ENCODE peak calls at places on chromosomes 11 and 22, in seven cellular contexts. One of them, this sample, is unnamed.

GRCh38 chr22:19275919-19276600 is 15.5 kb downstream of the CLTCL1 start:
- DNase-seq in transverse colon: no peak
- DNase-seq in GM12865: no peak
- DNase-seq in Calu3: no peak
- DNase-seq in mucosa of descending colon: no peak
- DNase-seq in GM10248: no peak
- DNase-seq in endodermal cell: no peak
- DNase-seq in this sample: no peak

GRCh38 chr22:44088976-44089570 is 65.0 kb downstream of the PARVB start:
- DNase-seq in transverse colon: peak
- DNase-seq in GM12865: no peak
- DNase-seq in Calu3: no peak
- DNase-seq in mucosa of descending colon: no peak
- DNase-seq in GM10248: no peak
- DNase-seq in endodermal cell: no peak
- DNase-seq in this sample: peak

GRCh38 chr11:120108785-120109168 is 29.1 kb downstream of the TRIM29 start:
- DNase-seq in transverse colon: no peak
- DNase-seq in GM12865: no peak
- DNase-seq in Calu3: no peak
- DNase-seq in mucosa of descending colon: no peak
- DNase-seq in GM10248: no peak
- DNase-seq in endodermal cell: no peak
- DNase-seq in this sample: no peak

GRCh38 chr11:86688398-86689179 is 16.2 kb upstream of the ME3 start:
- DNase-seq in transverse colon: no peak
- DNase-seq in GM12865: peak
- DNase-seq in Calu3: no peak
- DNase-seq in mucosa of descending colon: no peak
- DNase-seq in GM10248: peak
- DNase-seq in endodermal cell: no peak
- DNase-seq in this sample: peak

GRCh38 chr11:72743321-72744221 is 8.6 kb downstream of the ARAP1 start:
- DNase-seq in transverse colon: no peak
- DNase-seq in GM12865: peak
- DNase-seq in Calu3: no peak
- DNase-seq in mucosa of descending colon: no peak
- DNase-seq in GM10248: peak
- DNase-seq in endodermal cell: no peak
- DNase-seq in this sample: no peak

GRCh38 chr11:44992181-44992582 is 41.5 kb upstream of the TP53I11 start:
- DNase-seq in transverse colon: no peak
- DNase-seq in GM12865: no peak
- DNase-seq in Calu3: no peak
- DNase-seq in mucosa of descending colon: no peak
- DNase-seq in GM10248: no peak
- DNase-seq in endodermal cell: peak
- DNase-seq in this sample: peak

GRCh38 chr22:30277547-30278344 is 11.1 kb upstream of the OSM start:
- DNase-seq in transverse colon: no peak
- DNase-seq in GM12865: no peak
- DNase-seq in Calu3: no peak
- DNase-seq in mucosa of descending colon: peak
- DNase-seq in GM10248: no peak
- DNase-seq in endodermal cell: no peak
- DNase-seq in this sample: peak

GRCh38 chr11:78791254-78791653 is 216.6 kb upstream of the NARS2 start:
- DNase-seq in transverse colon: no peak
- DNase-seq in GM12865: no peak
- DNase-seq in Calu3: no peak
- DNase-seq in mucosa of descending colon: no peak
- DNase-seq in GM10248: no peak
- DNase-seq in endodermal cell: no peak
- DNase-seq in this sample: no peak

GRCh38 chr11:40183073-40184064 is 1276.1 kb downstream of the LRRC4C start:
- DNase-seq in transverse colon: no peak
- DNase-seq in GM12865: peak
- DNase-seq in Calu3: no peak
- DNase-seq in mucosa of descending colon: no peak
- DNase-seq in GM10248: peak
- DNase-seq in endodermal cell: no peak
- DNase-seq in this sample: no peak

GRCh38 chr11:78684377-78684776 is 109.7 kb upstream of the NARS2 start:
- DNase-seq in transverse colon: no peak
- DNase-seq in GM12865: no peak
- DNase-seq in Calu3: no peak
- DNase-seq in mucosa of descending colon: no peak
- DNase-seq in GM10248: no peak
- DNase-seq in endodermal cell: peak
- DNase-seq in this sample: peak

GRCh38 chr11:8790964-8791363 is 108.4 kb downstream of the RPL27A start:
- DNase-seq in transverse colon: no peak
- DNase-seq in GM12865: no peak
- DNase-seq in Calu3: no peak
- DNase-seq in mucosa of descending colon: no peak
- DNase-seq in GM10248: no peak
- DNase-seq in endodermal cell: no peak
- DNase-seq in this sample: no peak

GRCh38 chr22:38572065-38572464 is 2.1 kb upstream of the DMC1 start:
- DNase-seq in transverse colon: peak
- DNase-seq in GM12865: peak
- DNase-seq in Calu3: peak
- DNase-seq in mucosa of descending colon: peak
- DNase-seq in GM10248: peak
- DNase-seq in endodermal cell: peak
- DNase-seq in this sample: peak

GRCh38 chr22:26702906-26703830 is 45.8 kb downstream of the MIAT start:
- DNase-seq in transverse colon: no peak
- DNase-seq in GM12865: no peak
- DNase-seq in Calu3: no peak
- DNase-seq in mucosa of descending colon: no peak
- DNase-seq in GM10248: no peak
- DNase-seq in endodermal cell: no peak
- DNase-seq in this sample: peak

GRCh38 chr11:123576501-123576900 is 77.9 kb downstream of the SCN3B start:
- DNase-seq in transverse colon: no peak
- DNase-seq in GM12865: no peak
- DNase-seq in Calu3: no peak
- DNase-seq in mucosa of descending colon: no peak
- DNase-seq in GM10248: no peak
- DNase-seq in endodermal cell: no peak
- DNase-seq in this sample: no peak

GRCh38 chr11:118892515-118892914 is 8.8 kb downstream of the CXCR5 start:
- DNase-seq in transverse colon: peak
- DNase-seq in GM12865: peak
- DNase-seq in Calu3: no peak
- DNase-seq in mucosa of descending colon: peak
- DNase-seq in GM10248: no peak
- DNase-seq in endodermal cell: no peak
- DNase-seq in this sample: no peak

GRCh38 chr11:59144579-59145345 is 2.1 kb downstream of the FAM111A start:
- DNase-seq in transverse colon: peak
- DNase-seq in GM12865: peak
- DNase-seq in Calu3: peak
- DNase-seq in mucosa of descending colon: peak
- DNase-seq in GM10248: peak
- DNase-seq in endodermal cell: peak
- DNase-seq in this sample: peak

GRCh38 chr11:110301032-110301431 is 4.6 kb upstream of the RDX start:
- DNase-seq in transverse colon: no peak
- DNase-seq in GM12865: no peak
- DNase-seq in Calu3: no peak
- DNase-seq in mucosa of descending colon: no peak
- DNase-seq in GM10248: no peak
- DNase-seq in endodermal cell: no peak
- DNase-seq in this sample: no peak

GRCh38 chr11:69662021-69662698 is 13.0 kb downstream of the LTO1 start:
- DNase-seq in transverse colon: no peak
- DNase-seq in GM12865: no peak
- DNase-seq in Calu3: no peak
- DNase-seq in mucosa of descending colon: no peak
- DNase-seq in GM10248: no peak
- DNase-seq in endodermal cell: peak
- DNase-seq in this sample: peak

GRCh38 chr11:33545941-33546340 is 154.7 kb downstream of the C11orf91 start:
- DNase-seq in transverse colon: no peak
- DNase-seq in GM12865: no peak
- DNase-seq in Calu3: no peak
- DNase-seq in mucosa of descending colon: no peak
- DNase-seq in GM10248: no peak
- DNase-seq in endodermal cell: no peak
- DNase-seq in this sample: no peak

GRCh38 chr11:109423114-109423859 is 1.3 kb downstream of the C11orf87 start:
- DNase-seq in transverse colon: no peak
- DNase-seq in GM12865: no peak
- DNase-seq in Calu3: no peak
- DNase-seq in mucosa of descending colon: no peak
- DNase-seq in GM10248: peak
- DNase-seq in endodermal cell: peak
- DNase-seq in this sample: no peak

GRCh38 chr22:50585781-50586180 is 3.1 kb upstream of the CHKB start:
- DNase-seq in transverse colon: no peak
- DNase-seq in GM12865: no peak
- DNase-seq in Calu3: no peak
- DNase-seq in mucosa of descending colon: no peak
- DNase-seq in GM10248: no peak
- DNase-seq in endodermal cell: no peak
- DNase-seq in this sample: no peak

GRCh38 chr11:65636810-65637557 is 917 bp upstream of the SIPA1 start:
- DNase-seq in transverse colon: no peak
- DNase-seq in GM12865: no peak
- DNase-seq in Calu3: no peak
- DNase-seq in mucosa of descending colon: no peak
- DNase-seq in GM10248: no peak
- DNase-seq in endodermal cell: no peak
- DNase-seq in this sample: no peak

GRCh38 chr11:65639623-65640482 is 2.0 kb downstream of the SIPA1 start:
- DNase-seq in transverse colon: peak
- DNase-seq in GM12865: peak
- DNase-seq in Calu3: no peak
- DNase-seq in mucosa of descending colon: peak
- DNase-seq in GM10248: peak
- DNase-seq in endodermal cell: no peak
- DNase-seq in this sample: no peak

GRCh38 chr11:65634905-65635731 is 2.8 kb upstream of the SIPA1 start:
- DNase-seq in transverse colon: no peak
- DNase-seq in GM12865: no peak
- DNase-seq in Calu3: no peak
- DNase-seq in mucosa of descending colon: no peak
- DNase-seq in GM10248: no peak
- DNase-seq in endodermal cell: no peak
- DNase-seq in this sample: no peak

GRCh38 chr11:65636108-65636809 is 1.6 kb upstream of the SIPA1 start:
- DNase-seq in transverse colon: no peak
- DNase-seq in GM12865: no peak
- DNase-seq in Calu3: no peak
- DNase-seq in mucosa of descending colon: no peak
- DNase-seq in GM10248: no peak
- DNase-seq in endodermal cell: no peak
- DNase-seq in this sample: no peak

GRCh38 chr11:65637794-65638317 is at the start of gene SIPA1:
- DNase-seq in transverse colon: peak
- DNase-seq in GM12865: peak
- DNase-seq in Calu3: peak
- DNase-seq in mucosa of descending colon: peak
- DNase-seq in GM10248: peak
- DNase-seq in endodermal cell: peak
- DNase-seq in this sample: peak
- TF ChIP-seq CTCF in transverse colon: no peak
- TF ChIP-seq CTCF in GM12865: peak
- TF ChIP-seq CTCF in Calu3: peak
- TF ChIP-seq CTCF in mucosa of descending colon: no peak
- TF ChIP-seq CTCF in GM10248: peak
- TF ChIP-seq CTCF in endodermal cell: peak
- TF ChIP-seq CTCF in this sample: peak

GRCh38 chr22:22396741-22397291 is 111.7 kb downstream of the ZNF280B start:
- DNase-seq in transverse colon: no peak
- DNase-seq in GM12865: no peak
- DNase-seq in Calu3: no peak
- DNase-seq in mucosa of descending colon: no peak
- DNase-seq in GM10248: no peak
- DNase-seq in endodermal cell: peak
- DNase-seq in this sample: no peak

GRCh38 chr22:22397875-22398524 is 110.5 kb downstream of the ZNF280B start:
- DNase-seq in transverse colon: no peak
- DNase-seq in GM12865: no peak
- DNase-seq in Calu3: no peak
- DNase-seq in mucosa of descending colon: no peak
- DNase-seq in GM10248: peak
- DNase-seq in endodermal cell: peak
- DNase-seq in this sample: no peak

GRCh38 chr22:22395230-22395629 is 113.3 kb downstream of the ZNF280B start:
- DNase-seq in transverse colon: no peak
- DNase-seq in GM12865: no peak
- DNase-seq in Calu3: no peak
- DNase-seq in mucosa of descending colon: no peak
- DNase-seq in GM10248: peak
- DNase-seq in endodermal cell: peak
- DNase-seq in this sample: no peak

GRCh38 chr22:22398530-22399327 is 109.8 kb downstream of the ZNF280B start:
- DNase-seq in transverse colon: no peak
- DNase-seq in GM12865: no peak
- DNase-seq in Calu3: no peak
- DNase-seq in mucosa of descending colon: no peak
- DNase-seq in GM10248: no peak
- DNase-seq in endodermal cell: peak
- DNase-seq in this sample: no peak

GRCh38 chr22:22397292-22397870 is 111.2 kb downstream of the ZNF280B start:
- DNase-seq in transverse colon: no peak
- DNase-seq in GM12865: no peak
- DNase-seq in Calu3: peak
- DNase-seq in mucosa of descending colon: no peak
- DNase-seq in GM10248: peak
- DNase-seq in endodermal cell: peak
- DNase-seq in this sample: peak
- TF ChIP-seq CTCF in transverse colon: no peak
- TF ChIP-seq CTCF in GM12865: no peak
- TF ChIP-seq CTCF in Calu3: no peak
- TF ChIP-seq CTCF in mucosa of descending colon: no peak
- TF ChIP-seq CTCF in GM10248: no peak
- TF ChIP-seq CTCF in endodermal cell: peak
- TF ChIP-seq CTCF in this sample: peak

GRCh38 chr11:75574698-75575265 is 12.7 kb downstream of the SERPINH1 start:
- DNase-seq in transverse colon: no peak
- DNase-seq in GM12865: no peak
- DNase-seq in Calu3: no peak
- DNase-seq in mucosa of descending colon: no peak
- DNase-seq in GM10248: no peak
- DNase-seq in endodermal cell: peak
- DNase-seq in this sample: no peak
- TF ChIP-seq CTCF in transverse colon: no peak
- TF ChIP-seq CTCF in GM12865: no peak
- TF ChIP-seq CTCF in Calu3: no peak
- TF ChIP-seq CTCF in mucosa of descending colon: no peak
- TF ChIP-seq CTCF in GM10248: no peak
- TF ChIP-seq CTCF in endodermal cell: peak
- TF ChIP-seq CTCF in this sample: peak

GRCh38 chr11:112784323-112785073 is 176.7 kb upstream of the NCAM1 start:
- DNase-seq in transverse colon: peak
- DNase-seq in GM12865: no peak
- DNase-seq in Calu3: peak
- DNase-seq in mucosa of descending colon: peak
- DNase-seq in GM10248: no peak
- DNase-seq in endodermal cell: peak
- DNase-seq in this sample: peak
- TF ChIP-seq CTCF in transverse colon: no peak
- TF ChIP-seq CTCF in GM12865: no peak
- TF ChIP-seq CTCF in Calu3: no peak
- TF ChIP-seq CTCF in mucosa of descending colon: no peak
- TF ChIP-seq CTCF in GM10248: no peak
- TF ChIP-seq CTCF in endodermal cell: peak
- TF ChIP-seq CTCF in this sample: no peak